ENCODE peak calls at places on chromosomes 7 and 10, in six cellular contexts. M, G, I, L, N and P are unnamed samples.

GRCh38 chr7:11950281-11950680 is 118.3 kb upstream of the THSD7A start:
- DNase-seq in I (peak; percentile 22), G (no peak), N (no peak), L (no peak), M (no peak), P (no peak)

GRCh38 chr10:35781643-35782035 is 139.5 kb upstream of the FZD8 start:
- DNase-seq in M (no peak), N (peak; percentile 46), L (no peak), G (no peak), I (no peak), P (no peak)

GRCh38 chr7:8125680-8126444 is 136.1 kb downstream of the ICA1 start:
- DNase-seq in L (peak; percentile 48), G (no peak), M (no peak), N (no peak), I (no peak), P (peak; percentile 65)

GRCh38 chr7:116030626-116031276 is at the start of gene TFEC:
- DNase-seq in L (no peak), M (no peak), N (no peak), G (no peak), I (no peak), P (no peak)

GRCh38 chr10:46549171-46550075 is 7.0 kb downstream of the GPRIN2 start:
- DNase-seq in N (no peak), G (peak; percentile 68), L (no peak), M (no peak), I (peak; percentile 89), P (peak; percentile 79)

GRCh38 chr10:23981520-23982309 is 227.2 kb upstream of the KIAA1217 start:
- DNase-seq in G (no peak), M (no peak), N (no peak), L (no peak), I (no peak), P (no peak)

GRCh38 chr10:71225291-71226058 is 13.1 kb downstream of the UNC5B start:
- DNase-seq in N (no peak), I (no peak), G (peak; percentile 50), M (no peak), L (no peak), P (peak; percentile 44)

GRCh38 chr10:9296206-9296605 is 1241.7 kb downstream of the GATA3 start:
- DNase-seq in M (no peak), L (no peak), N (no peak), I (no peak), G (no peak), P (no peak)

GRCh38 chr7:9240016-9240415 is 806.6 kb downstream of the NXPH1 start:
- DNase-seq in N (no peak), L (no peak), M (no peak), G (no peak), I (no peak), P (no peak)

GRCh38 chr7:103710247-103710646 is 264.2 kb upstream of the SLC26A5 start:
- DNase-seq in N (no peak), M (no peak), I (no peak), G (no peak), L (no peak), P (no peak)

GRCh38 chr10:79367421-79368189 is 20.3 kb downstream of the PPIF start:
- DNase-seq in I (no peak), L (no peak), G (no peak), M (no peak), N (no peak), P (no peak)

GRCh38 chr10:110169586-110169985 is 37.8 kb upstream of the MXI1 start:
- DNase-seq in I (no peak), G (no peak), M (no peak), L (no peak), N (no peak), P (no peak)

GRCh38 chr10:118459642-118460193 is 117.6 kb upstream of the FAM204A start:
- DNase-seq in M (peak; percentile 78), I (no peak), L (peak; percentile 60), N (peak; percentile 88), G (peak; percentile 75), P (no peak)

GRCh38 chr7:31687024-31687423 is at the start of gene PPP1R17:
- DNase-seq in M (peak; percentile 72), G (no peak), L (no peak), I (peak; percentile 32), N (peak; percentile 75), P (no peak)

GRCh38 chr10:31830887-31831286 is 97.7 kb downstream of the ARHGAP12 start:
- DNase-seq in I (no peak), M (no peak), G (no peak), N (no peak), L (no peak), P (no peak)

GRCh38 chr7:17680943-17681351 is 259.3 kb downstream of the SNX13 start:
- DNase-seq in L (no peak), N (peak; percentile 11), I (no peak), M (peak; percentile 22), G (no peak), P (no peak)

GRCh38 chr10:80686734-80687561 is 149.2 kb downstream of the SH2D4B start:
- DNase-seq in I (no peak), G (no peak), L (no peak), N (no peak), M (no peak), P (no peak)

GRCh38 chr10:48698971-48699627 is 14.4 kb downstream of the WDFY4 start:
- DNase-seq in G (no peak), I (no peak), N (no peak), M (peak; percentile 9), L (no peak), P (no peak)

GRCh38 chr7:134101716-134102115 is 25.4 kb upstream of the LRGUK start:
- DNase-seq in I (no peak), L (no peak), N (no peak), M (no peak), G (no peak), P (no peak)

GRCh38 chr10:63700209-63700934 is 179.2 kb downstream of the REEP3 start:
- DNase-seq in G (no peak), I (no peak), M (no peak), N (no peak), L (no peak), P (peak; percentile 77)

GRCh38 chr7:65722361-65722792 is 150.5 kb upstream of the VKORC1L1 start:
- DNase-seq in I (no peak), L (peak; percentile 60), G (peak; percentile 70), M (peak; percentile 62), N (peak; percentile 62), P (no peak)

GRCh38 chr10:71191459-71192113 is 20.8 kb upstream of the UNC5B start:
- DNase-seq in N (peak; percentile 63), L (no peak), I (no peak), M (no peak), G (no peak), P (no peak)

GRCh38 chr7:95550546-95550945 is 45.8 kb downstream of the PDK4 start:
- DNase-seq in N (no peak), M (no peak), I (no peak), L (no peak), G (no peak), P (no peak)

GRCh38 chr10:78523453-78523852 is 489.8 kb downstream of the RPS24 start:
- DNase-seq in M (no peak), L (no peak), N (no peak), I (no peak), G (no peak), P (no peak)

GRCh38 chr7:159036916-159037605 is 107.6 kb downstream of the VIPR2 start:
- DNase-seq in I (no peak), M (no peak), L (no peak), N (no peak), G (peak; percentile 56), P (no peak)

GRCh38 chr10:119413738-119414611 is 128.5 kb downstream of the RGS10 start:
- DNase-seq in L (no peak), N (no peak), I (peak; percentile 85), G (peak; percentile 81), M (peak; percentile 19), P (peak; percentile 90)

GRCh38 chr10:91170418-91170817 is 50.0 kb upstream of the PCGF5 start:
- DNase-seq in M (no peak), G (no peak), I (no peak), L (no peak), N (no peak), P (no peak)

GRCh38 chr7:105067691-105068090 is 53.7 kb downstream of the KMT2E start:
- DNase-seq in L (no peak), I (no peak), G (no peak), M (no peak), N (no peak), P (no peak)

GRCh38 chr7:78039791-78040776 is 241.5 kb downstream of the PHTF2 start:
- DNase-seq in G (peak; percentile 68), N (peak; percentile 70), M (no peak), I (peak; percentile 90), L (peak; percentile 36), P (peak; percentile 79)
- H3K4me1 ChIP-seq in G (no peaks in the 10 kb centered on the region), N (peaks cover 23% of the 10 kb centered on the region), M (peaks cover 11% of the 10 kb centered on the region), I (no peaks in the 10 kb centered on the region), L (no peaks in the 10 kb centered on the region), P (no peaks in the 10 kb centered on the region)

GRCh38 chr10:61747341-61747740 is 84.6 kb downstream of the CABCOCO1 start:
- DNase-seq in N (no peak), L (no peak), I (no peak), G (no peak), M (no peak), P (no peak)

GRCh38 chr10:61742812-61743211 is 80.1 kb downstream of the CABCOCO1 start:
- DNase-seq in M (no peak), I (no peak), N (no peak), G (no peak), L (no peak), P (no peak)

GRCh38 chr10:61749271-61749670 is 86.5 kb downstream of the CABCOCO1 start:
- DNase-seq in G (no peak), L (no peak), M (no peak), I (no peak), N (no peak), P (no peak)

DNA sequence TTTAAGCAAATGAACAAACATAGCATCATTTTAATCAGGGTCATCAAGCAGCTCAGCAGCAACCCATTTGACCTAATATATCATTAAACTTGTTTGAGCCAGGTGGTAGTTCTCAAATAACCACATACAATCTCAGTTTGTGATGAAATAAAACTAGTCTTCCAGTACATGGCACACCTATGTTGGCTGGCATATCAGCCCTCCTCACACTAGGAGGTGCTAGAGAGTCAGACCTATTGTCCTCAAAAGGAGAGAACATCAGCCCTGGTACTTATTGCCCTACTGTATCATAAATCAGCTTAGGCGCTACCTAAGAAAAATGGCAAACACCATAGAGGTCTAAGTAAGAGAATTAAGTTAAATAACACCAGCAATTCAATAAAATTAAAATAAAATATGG is 81.7 kb downstream of the CABCOCO1 start:
- DNase-seq in N (no peak), M (no peak), I (no peak), G (no peak), L (no peak), P (no peak)
- TF ChIP-seq CTCF in N (peak; percentile 36), M (peak; percentile 18), I (no peak), G (no peak), L (no peak), P (no peak)

DNA sequence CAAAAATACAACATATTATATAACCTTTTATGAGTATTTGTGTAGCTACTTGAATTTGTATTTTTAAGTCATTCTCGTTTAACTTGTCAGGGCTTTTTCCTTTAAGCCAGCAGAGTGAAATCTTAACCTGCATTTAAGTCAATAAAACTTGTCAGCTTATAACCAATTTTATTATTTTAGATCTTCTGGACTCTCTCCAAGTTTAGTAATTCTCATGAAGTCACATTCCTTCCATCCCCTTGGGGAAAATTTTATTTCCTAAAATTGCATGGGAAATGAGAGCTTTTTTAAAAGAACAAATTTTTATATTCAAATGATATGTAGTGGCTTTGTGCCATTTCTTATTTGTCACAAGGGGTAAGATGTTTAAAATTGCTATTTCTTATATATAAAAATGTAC is 74.0 kb downstream of the SEPTIN7 start:
- DNase-seq in N (no peak), I (no peak), G (no peak), M (no peak), L (no peak), P (no peak)
- H3K36me3 ChIP-seq in N (no peaks in the 10 kb centered on the region), I (peaks cover 4% of the 10 kb centered on the region), G (peaks cover 8% of the 10 kb centered on the region), M (peaks cover 10% of the 10 kb centered on the region), L (no peaks in the 10 kb centered on the region), P (no peaks in the 10 kb centered on the region)

GRCh38 chr10:103746598-103746997 is 108.8 kb downstream of the SH3PXD2A start:
- DNase-seq in N (no peak), I (no peak), M (no peak), L (no peak), G (no peak), P (no peak)
- H3K4me1 ChIP-seq in N (no peaks in the 10 kb centered on the region), I (no peaks in the 10 kb centered on the region), M (peaks cover 16% of the 10 kb centered on the region), L (peaks cover 13% of the 10 kb centered on the region), G (no peaks in the 10 kb centered on the region), P (no peaks in the 10 kb centered on the region)